ENCODE peak calls at places on chromosomes 2 and 18, in four cellular contexts. One of them, this sample, is unnamed.

GRCh38 chr18:24488824-24489493 is 28.5 kb downstream of the HRH4 start:
- DNase-seq in NCI-H526: no peak
- DNase-seq in ACHN: peak
- DNase-seq in GM04503: no peak
- DNase-seq in this sample: no peak

GRCh38 chr2:192070099-192070498 is 124.6 kb downstream of the TMEFF2 start:
- DNase-seq in ACHN: no peak
- DNase-seq in GM04503: peak
- DNase-seq in NCI-H526: no peak
- DNase-seq in this sample: no peak

GRCh38 chr2:237601453-237602116 is 11.1 kb upstream of the RAB17 start:
- DNase-seq in GM04503: no peak
- DNase-seq in NCI-H526: no peak
- DNase-seq in ACHN: no peak
- DNase-seq in this sample: no peak

GRCh38 chr2:95315801-95316411 is 18.8 kb downstream of the KCNIP3 start:
- DNase-seq in ACHN: peak
- DNase-seq in NCI-H526: no peak
- DNase-seq in GM04503: peak
- DNase-seq in this sample: no peak

GRCh38 chr2:27681844-27682243 is 18.2 kb downstream of the SLC4A1AP start:
- DNase-seq in ACHN: peak
- DNase-seq in NCI-H526: no peak
- DNase-seq in GM04503: peak
- DNase-seq in this sample: no peak

GRCh38 chr18:76349067-76349715 is 145.9 kb downstream of the ZNF516 start:
- DNase-seq in ACHN: peak
- DNase-seq in GM04503: no peak
- DNase-seq in NCI-H526: peak
- DNase-seq in this sample: peak

GRCh38 chr2:189362283-189362682 is 79.0 kb upstream of the WDR75 start:
- DNase-seq in ACHN: no peak
- DNase-seq in GM04503: no peak
- DNase-seq in NCI-H526: no peak
- DNase-seq in this sample: no peak

GRCh38 chr2:95351080-95351915 is 51.2 kb upstream of the FAHD2A start:
- DNase-seq in NCI-H526: no peak
- DNase-seq in GM04503: no peak
- DNase-seq in ACHN: no peak
- DNase-seq in this sample: no peak

GRCh38 chr2:176325732-176326131 is 56.5 kb downstream of the MTX2 start:
- DNase-seq in NCI-H526: no peak
- DNase-seq in GM04503: no peak
- DNase-seq in ACHN: peak
- DNase-seq in this sample: peak

GRCh38 chr2:118242216-118242615 is 153.9 kb downstream of the INSIG2 start:
- DNase-seq in ACHN: no peak
- DNase-seq in GM04503: no peak
- DNase-seq in NCI-H526: no peak
- DNase-seq in this sample: no peak

GRCh38 chr2:31234690-31235503 is 945 bp downstream of the EHD3 start:
- DNase-seq in ACHN: no peak
- DNase-seq in NCI-H526: no peak
- DNase-seq in GM04503: no peak
- DNase-seq in this sample: no peak

GRCh38 chr2:222844323-222844722 is 16.5 kb upstream of the ACSL3 start:
- DNase-seq in ACHN: peak
- DNase-seq in NCI-H526: no peak
- DNase-seq in GM04503: peak
- DNase-seq in this sample: no peak

GRCh38 chr18:59959079-59959478 is 59.3 kb downstream of the PMAIP1 start:
- DNase-seq in ACHN: peak
- DNase-seq in NCI-H526: no peak
- DNase-seq in GM04503: no peak
- DNase-seq in this sample: no peak

GRCh38 chr2:7023542-7023941 is 106.3 kb downstream of the RNF144A start:
- DNase-seq in NCI-H526: no peak
- DNase-seq in GM04503: no peak
- DNase-seq in ACHN: no peak
- DNase-seq in this sample: no peak

GRCh38 chr2:60551241-60552095 is 2.0 kb downstream of the BCL11A start:
- DNase-seq in NCI-H526: peak
- DNase-seq in GM04503: no peak
- DNase-seq in ACHN: no peak
- DNase-seq in this sample: no peak

GRCh38 chr2:85257359-85258193 is 70.2 kb downstream of the TGOLN2 start:
- DNase-seq in ACHN: no peak
- DNase-seq in NCI-H526: no peak
- DNase-seq in GM04503: no peak
- DNase-seq in this sample: no peak

GRCh38 chr18:54765636-54766035 is 62.6 kb upstream of the RAB27B start:
- DNase-seq in GM04503: no peak
- DNase-seq in ACHN: no peak
- DNase-seq in NCI-H526: no peak
- DNase-seq in this sample: no peak

GRCh38 chr2:181106229-181106628 is 125.8 kb downstream of the UBE2E3 start:
- DNase-seq in ACHN: no peak
- DNase-seq in NCI-H526: no peak
- DNase-seq in GM04503: no peak
- DNase-seq in this sample: no peak

GRCh38 chr2:241762933-241763369 is 13.7 kb upstream of the GAL3ST2 start:
- DNase-seq in GM04503: no peak
- DNase-seq in NCI-H526: no peak
- DNase-seq in ACHN: no peak
- DNase-seq in this sample: no peak

GRCh38 chr2:189411860-189412259 is 29.4 kb upstream of the WDR75 start:
- DNase-seq in ACHN: no peak
- DNase-seq in NCI-H526: no peak
- DNase-seq in GM04503: peak
- DNase-seq in this sample: no peak

GRCh38 chr2:172330060-172330671 is 97.2 kb upstream of the ITGA6 start:
- DNase-seq in ACHN: no peak
- DNase-seq in GM04503: no peak
- DNase-seq in NCI-H526: no peak
- DNase-seq in this sample: no peak

GRCh38 chr2:233012301-233012971 is 620 bp downstream of the NGEF start:
- DNase-seq in ACHN: no peak
- DNase-seq in NCI-H526: no peak
- DNase-seq in GM04503: no peak
- DNase-seq in this sample: no peak

GRCh38 chr2:234556848-234557573 is 60.1 kb upstream of the ARL4C start:
- DNase-seq in ACHN: no peak
- DNase-seq in GM04503: no peak
- DNase-seq in NCI-H526: peak
- DNase-seq in this sample: no peak

GRCh38 chr2:105794926-105795574 is 50.3 kb downstream of the NCK2 start:
- DNase-seq in NCI-H526: no peak
- DNase-seq in GM04503: no peak
- DNase-seq in ACHN: no peak
- DNase-seq in this sample: no peak

GRCh38 chr2:42809876-42810125 is 17.4 kb upstream of the HAAO start:
- DNase-seq in ACHN: peak
- DNase-seq in NCI-H526: no peak
- DNase-seq in GM04503: no peak
- DNase-seq in this sample: no peak

GRCh38 chr2:159285929-159286708 is at the start of gene WDSUB1:
- DNase-seq in GM04503: no peak
- DNase-seq in ACHN: peak
- DNase-seq in NCI-H526: peak
- DNase-seq in this sample: no peak

GRCh38 chr2:165032559-165032958 is 77.2 kb upstream of the SLC38A11 start:
- DNase-seq in ACHN: no peak
- DNase-seq in GM04503: no peak
- DNase-seq in NCI-H526: no peak
- DNase-seq in this sample: no peak

GRCh38 chr2:237600205-237600846 is 9.8 kb upstream of the RAB17 start:
- DNase-seq in GM04503: peak
- DNase-seq in NCI-H526: no peak
- DNase-seq in ACHN: no peak
- DNase-seq in this sample: no peak

GRCh38 chr2:236982693-236983092 is 103.0 kb upstream of the COPS8 start:
- DNase-seq in NCI-H526: no peak
- DNase-seq in GM04503: no peak
- DNase-seq in ACHN: no peak
- DNase-seq in this sample: no peak

GRCh38 chr2:9640403-9641104 is 9.8 kb upstream of the YWHAQ start:
- DNase-seq in NCI-H526: no peak
- DNase-seq in GM04503: no peak
- DNase-seq in ACHN: no peak
- DNase-seq in this sample: no peak

GRCh38 chr2:70687461-70687795 is 80.6 kb downstream of the ADD2 start:
- DNase-seq in ACHN: no peak
- DNase-seq in NCI-H526: no peak
- DNase-seq in GM04503: no peak
- DNase-seq in this sample: no peak

GRCh38 chr2:136891100-136891499 is 125.8 kb downstream of the THSD7B start:
- DNase-seq in ACHN: peak
- DNase-seq in NCI-H526: no peak
- DNase-seq in GM04503: no peak
- DNase-seq in this sample: no peak

GRCh38 chr2:194087569-194087968 is 1569.5 kb upstream of the SLC39A10 start:
- DNase-seq in NCI-H526: no peak
- DNase-seq in GM04503: no peak
- DNase-seq in ACHN: no peak
- DNase-seq in this sample: no peak

GRCh38 chr2:139742216-139743172 is 962.3 kb upstream of the NXPH2 start:
- DNase-seq in GM04503: no peak
- DNase-seq in NCI-H526: no peak
- DNase-seq in ACHN: no peak
- DNase-seq in this sample: no peak

GRCh38 chr2:30979822-30980245 is 158.4 kb downstream of the GALNT14 start:
- DNase-seq in GM04503: peak
- DNase-seq in ACHN: peak
- DNase-seq in NCI-H526: no peak
- DNase-seq in this sample: no peak

GRCh38 chr18:34838669-34839068 is 128.6 kb downstream of the DTNA start:
- DNase-seq in GM04503: no peak
- DNase-seq in NCI-H526: no peak
- DNase-seq in ACHN: no peak
- DNase-seq in this sample: no peak

GRCh38 chr2:177886824-177887223 is 185.8 kb downstream of the PDE11A start:
- DNase-seq in ACHN: no peak
- DNase-seq in GM04503: no peak
- DNase-seq in NCI-H526: no peak
- DNase-seq in this sample: no peak